ENCODE peak calls at places on chromosomes 16 and 17, in five cellular contexts. M is ascending aorta; K is CD8-positive, alpha-beta T cell; W is uterus; Q is lung. Z is an unnamed sample. For H3K4me1, the result is how much of the 10 kb centered on the place peaks cover.

GRCh38 chr17:54172654-54173316 is 350.1 kb downstream of the KIF2B start:
- DNase-seq in M (no peak), K (no peak), W (no peak), Q (no peak), Z (no peak)

GRCh38 chr17:44314031-44314430 is 5.6 kb downstream of the RUNDC3A start:
- DNase-seq in M (no peak), K (no peak), W (no peak), Q (no peak), Z (no peak)

GRCh38 chr16:27470567-27471431 is 68.8 kb downstream of the IL21R start:
- DNase-seq in M (no peak), K (no peak), W (no peak), Q (no peak), Z (no peak)

GRCh38 chr16:4461250-4462085 is 13.0 kb downstream of the NMRAL1 start:
- DNase-seq in M (no peak), K (no peak), W (no peak), Q (no peak), Z (no peak)

GRCh38 chr16:79598341-79599181 is 2.0 kb downstream of the MAF start:
- DNase-seq in M (no peak), K (peak), W (peak), Q (peak), Z (peak)

GRCh38 chr16:74998481-74999207 is at the start of gene ZNRF1:
- DNase-seq in M (no peak), K (peak), W (peak), Q (peak), Z (peak)

GRCh38 chr17:50688168-50688719 is 19.5 kb downstream of the ANKRD40 start:
- DNase-seq in M (no peak), K (no peak), W (no peak), Q (no peak), Z (no peak)

GRCh38 chr16:86075839-86076440 is 177.0 kb downstream of the IRF8 start:
- DNase-seq in M (no peak), K (no peak), W (no peak), Q (no peak), Z (no peak)

GRCh38 chr16:30949655-30950515 is 1.0 kb downstream of the ORAI3 start:
- DNase-seq in M (peak), K (peak), W (peak), Q (peak), Z (no peak)

GRCh38 chr16:10040136-10041080 is 141.8 kb downstream of the GRIN2A start:
- DNase-seq in M (no peak), K (no peak), W (no peak), Q (no peak), Z (no peak)

GRCh38 chr16:66269631-66270332 is 96.7 kb upstream of the CDH5 start:
- DNase-seq in M (no peak), K (no peak), W (no peak), Q (no peak), Z (no peak)

GRCh38 chr17:46035112-46035818 is 36.2 kb downstream of the STH start:
- DNase-seq in M (no peak), K (no peak), W (no peak), Q (no peak), Z (no peak)

GRCh38 chr16:31861415-31861814 is 12.2 kb upstream of the ZNF267 start:
- DNase-seq in M (no peak), K (no peak), W (no peak), Q (no peak), Z (no peak)

GRCh38 chr16:66741131-66741900 is 10.1 kb downstream of the DYNC1LI2 start:
- DNase-seq in M (peak), K (no peak), W (peak), Q (peak), Z (no peak)

GRCh38 chr17:53336281-53336680 is 486.4 kb upstream of the KIF2B start:
- DNase-seq in M (no peak), K (no peak), W (no peak), Q (no peak), Z (no peak)

GRCh38 chr16:25747160-25747758 is 55.5 kb downstream of the HS3ST4 start:
- DNase-seq in M (no peak), K (no peak), W (no peak), Q (no peak), Z (no peak)

GRCh38 chr17:76268015-76268749 is 3.0 kb downstream of the UBALD2 start:
- DNase-seq in M (peak), K (peak), W (peak), Q (peak), Z (no peak)

GRCh38 chr17:42359133-42359532 is 29.1 kb downstream of the STAT3 start:
- DNase-seq in M (no peak), K (no peak), W (no peak), Q (no peak), Z (no peak)

DNA sequence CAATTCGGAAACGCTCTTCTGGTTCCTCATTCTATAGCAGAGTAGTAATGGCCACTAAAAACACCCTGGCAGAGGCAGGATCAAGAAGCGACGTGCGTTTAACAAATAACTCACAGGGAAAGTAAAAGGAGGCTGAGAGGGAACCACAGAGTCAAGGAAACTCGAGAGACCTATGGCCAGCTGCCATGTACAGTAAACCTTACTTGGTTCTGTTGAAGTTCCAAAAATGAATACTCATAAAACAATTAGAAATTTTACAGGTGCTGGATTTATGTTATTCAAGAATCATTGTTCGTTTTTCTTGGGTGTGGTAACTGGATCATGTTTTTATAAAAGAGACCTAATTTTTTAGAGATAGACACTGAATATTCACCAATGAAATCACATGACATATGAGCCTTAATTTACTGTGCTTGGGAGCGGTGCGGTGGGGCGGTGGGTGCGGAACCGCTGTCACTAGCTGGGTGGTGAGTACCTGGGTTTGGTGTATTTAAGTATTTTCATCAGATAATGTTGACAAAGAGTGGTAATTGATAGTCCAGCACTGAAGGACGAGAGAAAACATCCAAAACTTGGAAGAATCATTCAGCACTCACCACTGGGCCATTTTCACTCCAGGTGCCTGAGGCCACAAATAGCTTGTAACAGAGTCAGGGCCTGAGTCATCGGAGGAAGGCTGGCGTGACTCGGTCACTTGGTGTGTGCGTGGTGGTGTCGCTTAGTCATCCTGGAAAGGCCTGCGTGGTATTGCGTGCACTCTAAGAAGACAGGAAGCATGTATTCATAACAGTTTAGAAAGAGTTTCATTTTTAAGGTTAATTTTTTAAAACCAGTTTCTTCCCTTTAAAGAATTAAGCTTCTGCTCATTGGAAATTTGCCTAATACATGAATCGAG is 135.4 kb upstream of the CHMP6 start:
- DNase-seq in M (peak), K (peak), W (no peak), Q (no peak), Z (peak)
- H3K4me3 ChIP-seq in M (no peak), K (no peak), W (no peak), Q (no peak), Z (peak)

GRCh38 chr17:16935241-16935663 is 36.7 kb downstream of the TNFRSF13B start:
- DNase-seq in M (no peak), K (no peak), W (no peak), Q (no peak), Z (no peak)
- H3K27ac ChIP-seq in M (no peak), K (no peak), W (no peak), Q (no peak), Z (no peak)

DNA sequence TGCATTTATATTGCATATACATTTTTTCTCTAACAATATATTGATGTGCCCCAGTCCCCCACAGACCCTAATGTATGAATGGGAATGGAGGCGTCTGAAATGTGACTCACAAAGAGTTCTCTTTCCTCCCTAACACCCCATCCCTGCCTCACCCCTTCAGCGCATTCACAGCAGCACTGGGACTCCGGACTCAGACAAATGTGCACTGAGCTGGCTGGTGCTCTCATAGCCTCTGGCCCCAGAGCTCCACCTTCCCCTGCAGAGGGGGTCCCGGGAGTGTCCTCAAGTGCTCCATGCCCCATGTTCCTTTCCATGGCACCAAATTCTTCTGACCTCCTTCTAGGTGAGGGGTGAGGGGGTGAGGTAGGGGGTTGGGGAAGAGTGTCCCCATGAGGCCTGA is 20.6 kb downstream of the NPTX1 start:
- DNase-seq in M (no peak), K (no peak), W (no peak), Q (no peak), Z (no peak)
- H3K4me1 ChIP-seq in M (under half), K (under half), W (under half), Q (under half), Z (under half)

DNA sequence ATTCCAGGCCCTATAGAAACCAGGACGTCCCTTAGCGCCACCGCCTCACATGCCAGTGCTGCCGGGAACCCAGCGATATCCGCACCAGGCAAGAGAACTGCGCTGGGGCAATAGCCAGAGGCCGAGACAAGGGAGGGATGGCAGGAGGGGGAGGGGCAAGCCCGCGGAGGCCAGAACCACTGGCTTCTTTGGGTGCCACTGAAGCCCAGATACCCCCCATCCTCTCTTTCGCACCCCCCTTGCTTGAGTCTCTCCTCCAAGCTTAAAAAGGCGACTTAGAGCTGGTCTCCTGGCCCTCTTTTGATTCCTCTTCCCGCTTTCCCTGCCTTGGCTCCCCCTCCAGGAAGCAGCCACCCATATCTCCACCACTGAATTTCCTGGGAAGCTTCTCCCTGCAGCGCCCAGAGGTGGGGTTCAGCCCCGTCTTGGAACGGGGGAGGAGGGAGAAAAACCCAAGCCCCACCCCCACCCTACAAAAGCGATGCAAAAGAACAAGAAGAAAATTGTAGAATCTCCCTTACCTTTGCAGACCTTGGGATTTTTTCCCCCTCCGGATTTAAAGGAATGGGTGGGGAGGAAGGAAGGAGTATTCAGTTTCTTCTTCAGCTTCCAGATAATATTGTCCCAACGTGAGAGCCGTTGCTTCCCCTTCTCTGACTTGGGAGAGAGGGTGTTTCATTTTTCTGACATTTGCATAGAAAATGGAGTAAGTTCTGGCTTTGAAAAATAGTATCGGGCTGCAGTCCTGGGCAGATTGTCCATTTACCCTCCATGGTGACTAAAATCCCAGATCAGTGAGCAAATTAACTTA is 622 bp downstream of the HOXB6 start:
- DNase-seq in M (no peak), K (no peak), W (no peak), Q (no peak), Z (no peak)
- H3K4me3 ChIP-seq in M (peak), K (no peak), W (peak), Q (no peak), Z (no peak)

DNA sequence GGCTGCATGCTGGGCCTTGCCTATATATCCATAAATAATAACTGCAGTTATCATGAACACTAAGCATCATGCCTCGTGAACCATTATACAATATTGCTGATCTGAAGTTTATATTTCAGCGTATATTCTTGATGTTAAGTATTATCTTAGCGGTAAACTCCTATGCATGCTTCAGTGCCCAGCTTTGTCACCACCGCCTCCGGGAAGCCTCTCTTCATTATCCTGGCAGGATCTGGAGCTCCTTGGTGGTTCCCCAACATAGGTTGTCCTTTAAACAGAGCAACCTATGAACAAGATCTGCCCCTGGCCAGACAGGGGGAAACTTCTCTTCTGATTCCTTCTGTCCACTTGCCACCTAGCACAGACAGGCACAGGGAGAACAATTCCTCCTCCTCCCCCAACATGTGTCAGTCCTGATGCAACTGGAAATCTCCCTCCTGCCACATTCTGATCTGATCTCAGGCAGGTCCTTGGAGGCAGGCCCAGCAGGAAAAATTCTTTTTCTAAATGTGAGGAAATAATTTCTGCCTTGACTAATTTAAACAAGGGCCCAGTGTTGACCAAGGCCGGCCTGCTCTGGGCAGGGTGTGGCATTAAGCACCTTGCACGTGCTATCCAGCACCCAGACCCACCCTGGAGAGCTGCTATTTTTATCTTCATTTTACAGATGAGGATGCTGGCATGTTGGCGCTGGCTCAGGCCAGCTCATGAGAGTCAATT is 22.4 kb downstream of the SPNS2 start:
- DNase-seq in M (no peak), K (no peak), W (no peak), Q (peak), Z (no peak)
- H3K27ac ChIP-seq in M (no peak), K (no peak), W (peak), Q (no peak), Z (no peak)